ENCODE peak calls at places on chromosomes 1 and 21, in nine cellular contexts. M, R, V, D, Q, O, Y, Z and J are unnamed samples.

GRCh38 chr1:2416403-2416802 is 4.0 kb upstream of the PEX10 start:
- DNase-seq in M (no peak), R (no peak), V (peak; percentile 73), D (no peak), Q (no peak), O (no peak), Y (no peak), Z (no peak), J (no peak)

GRCh38 chr1:212386029-212386428 is 28.7 kb downstream of the PACC1 start:
- DNase-seq in M (no peak), R (no peak), V (no peak), D (no peak), Q (no peak), O (no peak), Y (no peak), Z (no peak), J (no peak)

GRCh38 chr1:53411541-53412152 is 47.6 kb upstream of the DMRTB1 start:
- DNase-seq in M (no peak), R (no peak), V (no peak), D (no peak), Q (no peak), O (no peak), Y (peak; percentile 32), Z (no peak), J (no peak)

GRCh38 chr1:17542696-17543095 is 3.2 kb downstream of the ARHGEF10L start:
- DNase-seq in M (no peak), R (no peak), V (peak; percentile 63), D (no peak), Q (no peak), O (no peak), Y (no peak), Z (no peak), J (no peak)

GRCh38 chr1:219788091-219788490 is 140.3 kb downstream of the SLC30A10 start:
- DNase-seq in M (no peak), R (no peak), V (no peak), D (no peak), Q (no peak), O (no peak), Y (no peak), Z (no peak), J (no peak)

GRCh38 chr1:39625462-39626273 is 13.8 kb downstream of the HEYL start:
- DNase-seq in M (peak; percentile 60), R (peak; percentile 63), V (peak; percentile 43), D (no peak), Q (no peak), O (no peak), Y (peak; percentile 95), Z (no peak), J (peak; percentile 90)

GRCh38 chr1:63835075-63835633 is 61.3 kb downstream of the ROR1 start:
- DNase-seq in M (no peak), R (no peak), V (no peak), D (no peak), Q (no peak), O (no peak), Y (no peak), Z (no peak), J (no peak)

GRCh38 chr1:20069932-20070331 is at the start of gene PLA2G5:
- DNase-seq in M (no peak), R (no peak), V (peak; percentile 22), D (no peak), Q (no peak), O (no peak), Y (peak; percentile 86), Z (no peak), J (peak; percentile 82)

GRCh38 chr1:6358757-6359567 is 34.6 kb downstream of the ACOT7 start:
- DNase-seq in M (peak; percentile 75), R (no peak), V (peak; percentile 42), D (no peak), Q (no peak), O (no peak), Y (no peak), Z (no peak), J (peak; percentile 34)

GRCh38 chr1:107525146-107525545 is 384.3 kb downstream of the NTNG1 start:
- DNase-seq in M (no peak), R (no peak), V (no peak), D (no peak), Q (no peak), O (no peak), Y (no peak), Z (no peak), J (no peak)
- H3K4me3 ChIP-seq in M (no peak overlapping the region), R (no peak overlapping the region), V (no peak overlapping the region), D (no peak overlapping the region), Q (no peak overlapping the region), O (no peak overlapping the region), Y (no peak overlapping the region), Z (no peak overlapping the region), J (no peak overlapping the region)

GRCh38 chr21:18711662-18712061 is 308.1 kb upstream of the TMPRSS15 start:
- DNase-seq in M (no peak), R (no peak), V (no peak), D (no peak), Q (no peak), O (no peak), Y (no peak), Z (no peak), J (no peak)

GRCh38 chr21:18722193-18722592 is 318.6 kb upstream of the TMPRSS15 start:
- DNase-seq in M (no peak), R (no peak), V (no peak), D (no peak), Q (no peak), O (no peak), Y (no peak), Z (no peak), J (no peak)

GRCh38 chr21:18716578-18717138 is 313.1 kb upstream of the TMPRSS15 start:
- DNase-seq in M (no peak), R (no peak), V (no peak), D (no peak), Q (no peak), O (no peak), Y (no peak), Z (no peak), J (no peak)
- H3K9me3 ChIP-seq in M (no peaks in the 10 kb centered on the region), R (no peaks in the 10 kb centered on the region), V (no peaks in the 10 kb centered on the region), D (peaks cover 2% of the 10 kb centered on the region), Q (peaks cover 6% of the 10 kb centered on the region), O (no peaks in the 10 kb centered on the region), Y (no peaks in the 10 kb centered on the region), Z (no peaks in the 10 kb centered on the region), J (no peaks in the 10 kb centered on the region)

GRCh38 chr1:4494558-4494957 is 159.9 kb upstream of the AJAP1 start:
- DNase-seq in M (peak; percentile 66), R (no peak), V (no peak), D (no peak), Q (no peak), O (no peak), Y (peak; percentile 30), Z (peak; percentile 28), J (no peak)

GRCh38 chr1:4500441-4500840 is 154.0 kb upstream of the AJAP1 start:
- DNase-seq in M (no peak), R (no peak), V (no peak), D (no peak), Q (no peak), O (no peak), Y (peak; percentile 52), Z (no peak), J (no peak)

GRCh38 chr1:4495809-4496208 is 158.6 kb upstream of the AJAP1 start:
- DNase-seq in M (no peak), R (no peak), V (no peak), D (no peak), Q (no peak), O (no peak), Y (peak; percentile 19), Z (no peak), J (no peak)
- TF ChIP-seq EP300 in M (no peak), R (no peak), V (no peak), D (no peak), Q (no peak), O (no peak), Y (no peak), Z (no peak), J (no peak)

DNA sequence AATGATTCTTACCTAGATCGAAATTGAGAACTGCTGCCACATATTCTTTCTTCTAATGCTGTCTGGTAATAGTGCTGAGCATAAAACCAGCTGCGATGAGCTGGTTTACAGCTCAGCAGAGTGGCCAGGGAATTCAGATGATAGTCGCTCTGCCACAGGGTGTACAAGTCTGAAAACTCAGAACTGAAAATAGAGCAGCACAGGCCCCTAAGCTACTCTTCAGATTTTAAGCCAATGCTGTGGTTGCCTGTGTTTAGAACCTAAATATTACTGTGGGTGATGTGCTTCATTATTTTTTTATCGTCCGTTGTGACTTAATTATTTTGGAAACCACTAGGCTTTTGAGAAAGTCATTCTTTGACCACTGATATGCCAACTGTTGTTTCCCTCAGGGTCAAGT is 152.0 kb downstream of the ADGRL4 start:
- DNase-seq in M (no peak), R (no peak), V (no peak), D (no peak), Q (no peak), O (no peak), Y (no peak), Z (no peak), J (no peak)
- H3K4me3 ChIP-seq in M (no peak overlapping the region), R (no peak overlapping the region), V (no peak overlapping the region), D (no peak overlapping the region), Q (no peak overlapping the region), O (no peak overlapping the region), Y (no peak overlapping the region), Z (no peak overlapping the region), J (no peak overlapping the region)

DNA sequence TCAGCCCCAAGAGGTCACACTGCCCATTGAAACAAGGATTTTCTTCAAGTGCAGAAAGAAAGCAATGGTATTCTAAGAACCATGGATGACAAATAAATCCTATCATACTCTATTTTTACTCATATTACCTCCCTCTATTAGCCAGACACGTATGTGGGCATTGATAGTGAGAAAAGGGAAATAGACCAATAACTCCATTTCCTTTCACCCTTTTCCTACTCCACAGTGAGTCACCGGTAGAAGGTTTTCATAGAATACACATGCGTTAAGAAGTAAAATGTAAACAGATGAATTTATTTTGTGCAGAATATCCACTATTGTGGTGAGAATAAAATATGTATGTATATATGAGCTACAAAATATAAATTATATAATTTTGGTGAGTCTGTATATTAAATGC is 568.9 kb upstream of the ADGRL4 start:
- DNase-seq in M (no peak), R (no peak), V (no peak), D (no peak), Q (no peak), O (no peak), Y (no peak), Z (no peak), J (no peak)
- H3K9me3 ChIP-seq in M (no peaks in the 10 kb centered on the region), R (no peaks in the 10 kb centered on the region), V (no peaks in the 10 kb centered on the region), D (no peaks in the 10 kb centered on the region), Q (no peaks in the 10 kb centered on the region), O (peaks cover 2% of the 10 kb centered on the region), Y (no peaks in the 10 kb centered on the region), Z (no peaks in the 10 kb centered on the region), J (no peaks in the 10 kb centered on the region)